ENCODE peak calls at places on chromosomes 7 and 10, in nine cellular contexts. S, R, Q, J, H, N, C, W and E are unnamed samples. For H3K36me3 and H3K9me3, the result is how much of the 10 kb centered on the place peaks cover.

GRCh38 chr7:148747274-148747673 is 48.6 kb downstream of the CUL1 start:
- DNase-seq in C (no peak), Q (no peak), H (no peak), J (no peak), W (no peak), N (no peak), R (no peak), S (no peak), E (no peak)

GRCh38 chr10:24156686-24157085 is 52.3 kb upstream of the KIAA1217 start:
- DNase-seq in S (no peak), C (no peak), W (no peak), J (peak), Q (no peak), N (no peak), H (no peak), R (no peak), E (no peak)

GRCh38 chr7:105391429-105391828 is 2.7 kb upstream of the SRPK2 start:
- DNase-seq in J (no peak), H (no peak), C (no peak), R (no peak), Q (no peak), N (no peak), W (no peak), S (no peak), E (no peak)

GRCh38 chr7:128025380-128025779 is 5.9 kb downstream of the LRRC4 start:
- DNase-seq in C (no peak), W (no peak), H (no peak), R (no peak), N (no peak), S (no peak), J (peak), Q (no peak), E (no peak)

GRCh38 chr10:89327803-89328441 is at the start of gene IFIT3:
- DNase-seq in Q (peak), W (peak), R (peak), C (peak), N (no peak), H (no peak), J (peak), S (no peak), E (no peak)

GRCh38 chr7:44287488-44288380 is 37.7 kb downstream of the CAMK2B start:
- DNase-seq in C (peak), H (no peak), N (no peak), S (peak), J (no peak), W (peak), Q (peak), R (no peak), E (no peak)

GRCh38 chr10:48931188-48931587 is 8.5 kb downstream of the LRRC18 start:
- DNase-seq in S (no peak), Q (no peak), J (no peak), N (no peak), R (no peak), C (no peak), H (no peak), W (no peak), E (peak)

GRCh38 chr7:78149787-78150186 is 351.2 kb downstream of the PHTF2 start:
- DNase-seq in Q (no peak), S (no peak), W (no peak), R (no peak), H (no peak), N (no peak), J (peak), C (no peak), E (no peak)

GRCh38 chr10:70368774-70369482 is 13.5 kb downstream of the LRRC20 start:
- DNase-seq in Q (no peak), N (no peak), C (no peak), J (no peak), H (no peak), S (peak), W (no peak), R (no peak), E (no peak)

GRCh38 chr7:43905954-43906326 is 456 bp downstream of the URGCP start:
- DNase-seq in C (peak), J (peak), W (no peak), H (no peak), S (peak), Q (peak), R (no peak), N (no peak), E (no peak)

GRCh38 chr10:43411536-43411935 is 2.5 kb upstream of the HNRNPF start:
- DNase-seq in W (no peak), N (no peak), R (no peak), C (no peak), H (no peak), Q (no peak), J (peak), S (no peak), E (no peak)

GRCh38 chr10:131116216-131117005 is 195.1 kb downstream of the TCERG1L start:
- DNase-seq in H (no peak), N (no peak), Q (no peak), S (no peak), W (no peak), R (no peak), J (no peak), C (no peak), E (no peak)

GRCh38 chr10:22308390-22308789 is 7.8 kb upstream of the COMMD3 start:
- DNase-seq in H (no peak), W (no peak), Q (no peak), J (peak), S (no peak), C (no peak), R (no peak), N (no peak), E (no peak)

DNA sequence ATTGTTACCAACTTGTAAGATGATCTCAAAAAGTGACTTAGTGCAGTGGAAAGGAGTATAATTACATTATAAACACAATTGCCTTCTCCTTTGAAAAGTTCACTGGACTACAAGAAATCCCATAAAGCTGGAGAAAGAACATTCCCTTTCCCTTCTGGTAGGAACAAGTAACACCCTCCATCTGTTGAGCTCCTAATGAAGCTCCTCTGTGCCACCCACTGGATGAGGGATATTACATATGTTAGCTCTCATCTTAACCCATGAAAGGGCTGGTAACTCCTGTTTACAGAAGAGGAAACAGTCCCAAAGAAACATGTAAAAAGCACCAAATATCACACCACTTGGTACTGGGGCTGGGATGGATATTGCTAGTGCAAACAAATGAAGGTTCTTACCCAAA is 8.1 kb downstream of the PGAM1 start:
- DNase-seq in W (no peak), C (no peak), J (no peak), R (no peak), S (no peak), N (no peak), Q (no peak), H (no peak), E (no peak)
- H3K36me3 ChIP-seq in W (half or more), C (under half), J (under half), R (half or more), S (half or more), N (under half), Q (half or more), H (under half), E (half or more)

DNA sequence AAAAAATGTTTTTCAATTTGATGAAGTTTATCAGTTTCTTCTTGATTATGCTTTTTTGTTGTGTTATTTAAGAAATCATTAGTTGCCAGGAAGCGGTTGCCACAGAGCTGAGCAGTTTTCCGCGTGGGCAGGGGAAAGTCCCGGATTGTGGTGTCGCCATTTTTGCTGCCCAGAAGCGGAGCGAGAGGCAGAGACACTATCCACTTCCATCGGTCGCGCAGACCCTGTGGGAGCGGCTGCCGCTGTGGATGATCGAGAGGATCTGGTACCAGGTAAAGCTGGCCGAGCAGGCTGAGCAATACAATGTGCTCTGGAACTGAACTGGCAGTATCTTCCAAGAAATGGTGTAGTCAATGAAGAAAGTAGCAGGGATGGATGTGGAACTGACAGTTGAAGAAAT is 119.8 kb downstream of the ZNF736 start:
- DNase-seq in N (no peak), S (no peak), Q (no peak), R (no peak), W (no peak), J (no peak), C (no peak), H (no peak), E (no peak)
- H3K9me3 ChIP-seq in N (under half), S (under half), Q (under half), R (under half), W (under half), J (under half), C (under half), H (under half), E (under half)

GRCh38 chr10:126663328-126663727 is 7.2 kb downstream of the C10orf90 start:
- DNase-seq in W (no peak), N (no peak), Q (no peak), C (peak), S (no peak), H (no peak), J (peak), R (peak), E (no peak)
- H3K27ac ChIP-seq in W (no peak), N (no peak), Q (no peak), C (peak), S (no peak), H (no peak), J (peak), R (no peak), E (no peak)

DNA sequence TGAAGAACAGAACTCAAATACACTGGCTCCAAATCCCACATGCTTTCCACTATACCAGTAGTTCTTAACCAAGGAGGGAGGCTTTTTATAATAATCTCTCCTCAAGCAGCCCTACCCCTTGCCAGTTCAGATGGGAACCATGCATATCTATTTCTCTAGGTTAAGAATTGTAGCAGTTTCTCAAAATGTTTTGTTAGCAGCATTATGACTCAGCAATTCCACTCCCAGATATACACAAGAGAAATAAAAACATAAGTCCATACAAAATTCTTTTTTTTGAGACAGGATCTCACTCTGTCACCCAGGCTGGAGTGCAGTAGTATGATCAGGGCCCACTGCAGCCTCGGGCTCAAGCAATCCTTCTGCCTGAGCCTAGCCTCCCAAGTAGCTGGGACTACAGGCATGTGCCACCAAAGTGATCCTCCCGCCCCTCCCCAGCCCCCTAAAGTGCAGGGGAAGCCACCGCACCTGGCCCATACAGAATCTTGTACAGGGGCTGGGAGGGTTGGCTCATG is 18.1 kb downstream of the YWHAG start:
- DNase-seq in H (no peak), W (no peak), N (no peak), C (no peak), Q (no peak), J (peak), S (no peak), R (no peak), E (no peak)
- H3K36me3 ChIP-seq in H (under half), W (under half), N (under half), C (under half), Q (under half), J (under half), S (under half), R (under half), E (under half)

DNA sequence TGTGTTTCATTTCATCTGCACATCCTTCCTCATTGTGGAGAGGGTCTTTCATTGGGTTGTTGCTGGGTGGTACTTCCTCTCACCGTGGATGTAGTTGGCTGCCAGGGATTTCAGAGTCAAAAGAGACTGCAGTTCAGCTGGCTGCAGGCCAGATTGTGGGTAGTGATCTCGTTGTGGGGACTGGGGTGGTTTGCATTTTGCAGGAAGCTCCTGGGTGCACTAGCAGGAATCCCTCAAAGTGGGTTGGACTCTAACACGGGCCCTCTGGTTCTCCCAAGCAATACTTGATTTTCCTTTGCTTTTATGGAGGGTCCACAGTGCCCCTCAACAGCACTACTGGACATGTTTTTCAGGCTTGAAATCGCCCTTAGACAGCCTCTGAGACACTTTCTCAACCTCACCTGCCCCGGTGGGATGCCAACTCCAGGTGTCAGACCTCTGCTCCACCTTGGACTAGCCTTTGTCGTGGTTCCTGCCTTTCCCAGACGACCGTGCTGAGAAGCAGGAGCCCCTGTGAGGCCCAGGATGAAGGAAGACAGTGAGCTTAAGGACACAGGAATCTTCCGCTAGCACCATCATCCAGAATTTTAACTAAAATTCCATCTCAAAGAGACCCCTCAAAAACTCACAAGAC is 23.9 kb upstream of the ZNF273 start:
- DNase-seq in J (no peak), W (peak), H (no peak), Q (peak), C (no peak), N (no peak), S (no peak), R (peak), E (peak)
- H3K9me3 ChIP-seq in J (under half), W (under half), H (under half), Q (under half), C (under half), N (under half), S (under half), R (under half), E (under half)

DNA sequence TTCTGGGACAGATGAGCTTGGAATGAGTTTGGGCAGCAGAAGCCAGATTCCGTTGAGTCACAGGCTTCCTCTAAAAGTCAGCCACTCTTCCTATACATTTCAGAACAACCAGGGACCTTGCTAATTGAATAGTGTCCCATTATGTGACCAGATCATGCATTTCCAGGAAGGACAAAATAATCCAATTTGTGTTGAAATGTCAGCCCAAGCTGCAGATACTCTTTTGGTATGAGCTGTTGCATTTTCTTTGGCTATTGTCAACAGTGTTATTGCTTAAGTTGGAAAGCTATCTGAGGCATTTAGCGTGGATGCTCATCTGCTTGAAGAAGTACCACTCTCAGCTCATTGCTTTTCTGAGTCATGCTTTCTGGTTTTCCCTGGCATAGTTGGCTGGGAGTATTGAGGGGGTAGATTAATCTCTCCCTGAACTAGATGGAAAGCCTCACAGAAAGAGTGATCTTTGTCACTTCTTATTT is 223.7 kb upstream of the HABP2 start:
- DNase-seq in N (no peak), H (no peak), J (peak), R (no peak), W (no peak), C (no peak), Q (no peak), S (no peak), E (no peak)
- H3K27ac ChIP-seq in N (no peak), H (no peak), J (peak), R (no peak), W (no peak), C (no peak), Q (no peak), S (no peak), E (no peak)

DNA sequence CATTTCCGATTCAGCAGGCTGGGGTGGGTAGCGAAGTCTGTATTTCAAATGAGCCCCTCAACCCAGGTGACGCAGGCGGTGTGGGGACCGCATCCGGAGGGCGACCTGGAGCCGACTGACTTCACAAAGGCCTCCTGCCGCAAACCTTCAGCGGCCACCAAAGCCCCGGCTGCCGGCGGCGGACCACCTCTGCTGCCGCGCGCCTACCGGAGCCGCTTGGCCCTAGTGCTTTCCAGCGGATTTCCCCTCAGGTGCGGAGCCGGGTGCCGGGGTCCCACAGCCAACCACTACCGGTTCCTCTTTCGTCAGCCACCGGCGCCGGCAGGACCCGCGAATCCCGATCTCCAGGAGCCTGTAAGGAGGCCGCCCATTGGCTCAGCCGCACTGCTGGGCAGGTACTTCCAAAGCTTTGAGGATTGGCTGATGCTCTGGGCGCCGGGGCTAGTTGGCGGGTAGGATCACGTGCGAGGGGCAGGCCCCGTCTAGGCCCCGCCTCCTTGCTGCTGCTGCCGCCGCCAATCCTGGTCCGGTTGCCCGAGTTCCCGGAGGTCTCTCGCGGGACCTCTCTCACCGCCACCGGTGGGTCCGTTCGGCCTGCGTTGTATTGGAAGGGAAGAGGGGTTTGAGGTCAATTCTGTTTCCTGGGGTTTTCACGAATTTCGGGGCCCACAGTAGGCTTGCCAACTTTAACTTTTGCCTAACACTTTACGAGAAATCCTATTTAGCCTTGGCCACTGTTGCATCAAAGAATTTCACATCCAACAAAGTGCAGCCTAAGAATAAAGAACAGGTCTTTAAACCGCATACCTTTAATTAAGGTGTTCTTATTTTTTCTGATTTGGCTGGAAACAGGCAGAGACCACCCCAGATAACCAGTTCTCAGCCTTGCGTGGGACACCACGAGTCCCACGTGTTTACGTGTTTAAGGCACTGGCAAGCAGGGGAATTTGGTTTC is at the start of gene GSTO2:
- DNase-seq in J (peak), R (peak), N (peak), Q (peak), S (peak), H (peak), C (peak), W (peak), E (peak)
- H3K36me3 ChIP-seq in J (half or more), R (under half), N (under half), Q (under half), S (under half), H (under half), C (under half), W (under half), E (under half)

GRCh38 chr7:158004123-158004490 is 583.5 kb downstream of the PTPRN2 start:
- DNase-seq in R (no peak), J (no peak), Q (no peak), N (no peak), W (no peak), C (no peak), H (no peak), S (no peak), E (no peak)
- H3K9me3 ChIP-seq in R (under half), J (under half), Q (under half), N (under half), W (under half), C (under half), H (under half), S (under half), E (under half)

GRCh38 chr7:159157714-159158113 is 13.0 kb upstream of the VIPR2 start:
- DNase-seq in W (no peak), J (no peak), N (no peak), H (no peak), R (no peak), C (no peak), S (no peak), Q (no peak), E (no peak)

GRCh38 chr7:159158125-159158887 is 13.6 kb upstream of the VIPR2 start:
- DNase-seq in R (no peak), W (no peak), S (no peak), J (no peak), Q (no peak), C (no peak), H (no peak), N (no peak), E (peak)

GRCh38 chr7:159158888-159159405 is 14.3 kb upstream of the VIPR2 start:
- DNase-seq in N (no peak), J (no peak), W (no peak), R (no peak), C (no peak), S (no peak), Q (no peak), H (no peak), E (no peak)

GRCh38 chr7:159160450-159160849 is 15.8 kb upstream of the VIPR2 start:
- DNase-seq in S (no peak), R (no peak), N (no peak), Q (no peak), C (no peak), W (no peak), H (no peak), J (no peak), E (no peak)

DNA sequence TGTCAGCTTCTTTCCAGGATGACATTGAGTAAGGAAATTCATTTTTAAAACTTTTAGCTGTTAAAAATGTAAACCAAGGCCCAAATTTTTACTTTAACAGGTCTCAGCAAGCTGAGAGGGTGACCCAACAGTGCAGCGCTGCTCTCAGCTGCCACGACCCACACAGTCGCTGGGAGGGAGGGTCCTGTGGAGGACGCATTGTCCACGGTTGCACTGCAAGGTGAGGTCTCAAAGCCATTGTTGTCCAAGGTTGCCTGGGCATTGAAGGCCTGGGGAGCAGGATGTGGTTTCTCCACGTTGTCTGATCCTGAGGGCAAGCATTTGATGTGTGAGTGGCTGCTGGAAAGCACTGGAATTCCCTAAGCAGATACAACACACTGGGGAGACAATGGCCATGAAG is 15.1 kb upstream of the VIPR2 start:
- DNase-seq in C (no peak), H (no peak), N (no peak), R (no peak), S (no peak), Q (no peak), W (no peak), J (no peak), E (no peak)
- H3K27ac ChIP-seq in C (no peak), H (no peak), N (no peak), R (no peak), S (no peak), Q (no peak), W (no peak), J (no peak), E (no peak)